ENCODE peak calls at places on chromosome 1, in ten cellular contexts. X, O, L, H, S, Q, M, A, U and D are unnamed samples.

GRCh38 chr1:239833709-239834108 is 258.0 kb upstream of the FMN2 start:
- DNase-seq in X (no peak), A (no peak), S (no peak), Q (no peak), L (no peak), M (no peak), O (no peak), H (no peak), U (no peak), D (no peak)

GRCh38 chr1:24954631-24955030 is 24.6 kb upstream of the RUNX3 start:
- DNase-seq in M (no peak), H (no peak), A (no peak), Q (no peak), U (no peak), X (no peak), S (peak; percentile 53), L (no peak), O (no peak), D (no peak)

GRCh38 chr1:158962983-158963382 is 31.6 kb downstream of the PYHIN1 start:
- DNase-seq in A (no peak), X (no peak), H (no peak), S (no peak), O (no peak), M (no peak), Q (no peak), U (no peak), L (no peak), D (no peak)

GRCh38 chr1:21564521-21565095 is 55.4 kb downstream of the ALPL start:
- DNase-seq in L (no peak), Q (no peak), S (no peak), M (no peak), U (no peak), X (no peak), A (no peak), H (no peak), O (no peak), D (no peak)

GRCh38 chr1:212179394-212180076 is 105.7 kb upstream of the PPP2R5A start:
- DNase-seq in M (peak; percentile 94), L (peak; percentile 73), H (no peak), A (no peak), U (no peak), O (no peak), Q (no peak), X (no peak), S (no peak), D (no peak)

GRCh38 chr1:32680642-32681041 is 21.9 kb downstream of the SYNC start:
- DNase-seq in L (no peak), X (no peak), M (no peak), Q (no peak), H (no peak), A (no peak), U (no peak), O (no peak), S (no peak), D (no peak)

GRCh38 chr1:241356519-241357365 is at the start of gene RGS7:
- DNase-seq in U (no peak), A (no peak), O (peak; percentile 46), S (no peak), X (no peak), M (no peak), H (no peak), Q (no peak), L (peak; percentile 44), D (peak; percentile 57)

GRCh38 chr1:165753934-165754333 is 14.7 kb downstream of the TMCO1 start:
- DNase-seq in U (no peak), H (no peak), O (no peak), Q (no peak), S (no peak), M (no peak), X (no peak), L (no peak), A (no peak), D (no peak)

GRCh38 chr1:214146523-214146922 is 134.4 kb upstream of the SMYD2 start:
- DNase-seq in U (no peak), Q (no peak), A (no peak), X (no peak), O (no peak), L (no peak), H (no peak), M (no peak), S (no peak), D (no peak)

GRCh38 chr1:203888807-203889251 is 27.4 kb downstream of the SNRPE start:
- DNase-seq in X (no peak), L (peak; percentile 30), O (no peak), A (no peak), Q (no peak), U (no peak), M (peak; percentile 20), S (no peak), H (no peak), D (no peak)

GRCh38 chr1:174005032-174005431 is 17.1 kb downstream of the RC3H1 start:
- DNase-seq in M (no peak), O (no peak), Q (no peak), A (no peak), L (peak; percentile 40), H (peak; percentile 30), X (no peak), S (no peak), U (no peak), D (no peak)

GRCh38 chr1:12230549-12231275 is 882 bp downstream of the VPS13D start:
- DNase-seq in X (no peak), U (no peak), Q (peak; percentile 22), M (no peak), O (peak; percentile 86), S (peak; percentile 89), A (no peak), L (peak; percentile 23), H (no peak), D (no peak)

GRCh38 chr1:173195596-173196088 is 11.5 kb downstream of the TNFSF4 start:
- DNase-seq in H (no peak), M (no peak), L (no peak), Q (peak; percentile 20), O (no peak), U (no peak), X (no peak), A (no peak), S (no peak), D (no peak)

GRCh38 chr1:237041795-237042466 is at the start of gene RYR2:
- DNase-seq in S (no peak), Q (no peak), X (no peak), U (no peak), O (no peak), H (no peak), L (no peak), A (no peak), M (no peak), D (peak; percentile 31)

GRCh38 chr1:207883660-207884245 is 27.2 kb downstream of the CD34 start:
- DNase-seq in M (no peak), A (no peak), U (no peak), O (no peak), H (no peak), S (no peak), L (no peak), X (no peak), Q (no peak), D (no peak)

GRCh38 chr1:17664322-17664721 is 90.8 kb upstream of the ACTL8 start:
- DNase-seq in S (no peak), Q (no peak), U (no peak), L (no peak), A (no peak), H (no peak), M (no peak), X (no peak), O (no peak), D (no peak)

GRCh38 chr1:81312272-81312754 is 488.4 kb upstream of the ADGRL2 start:
- DNase-seq in U (no peak), L (no peak), Q (no peak), O (no peak), H (no peak), A (no peak), X (no peak), S (no peak), M (no peak), D (no peak)

GRCh38 chr1:234933475-234933874 is 195.2 kb downstream of the TOMM20 start:
- DNase-seq in X (no peak), H (no peak), O (peak; percentile 76), A (no peak), L (peak; percentile 45), S (peak; percentile 91), Q (no peak), U (peak; percentile 80), M (peak; percentile 32), D (no peak)

GRCh38 chr1:24925082-24925779 is 4.8 kb downstream of the RUNX3 start:
- DNase-seq in L (no peak), H (no peak), U (no peak), X (peak; percentile 74), O (no peak), A (no peak), Q (peak; percentile 88), M (no peak), S (no peak), D (no peak)

GRCh38 chr1:66996018-66996682 is 57.8 kb downstream of the SLC35D1 start:
- DNase-seq in X (peak; percentile 39), A (peak; percentile 39), M (peak; percentile 45), H (peak; percentile 20), Q (peak; percentile 59), L (peak; percentile 76), U (peak; percentile 82), S (no peak), O (no peak), D (peak; percentile 44)

GRCh38 chr1:204979891-204980649 is 62.9 kb upstream of the CNTN2 start:
- DNase-seq in S (no peak), H (no peak), O (no peak), X (no peak), U (no peak), A (no peak), Q (no peak), M (no peak), L (no peak), D (no peak)

GRCh38 chr1:94100785-94101612 is 19.9 kb downstream of the ABCA4 start:
- DNase-seq in A (no peak), X (no peak), S (no peak), M (no peak), U (no peak), O (no peak), Q (no peak), H (no peak), L (peak; percentile 88), D (no peak)

GRCh38 chr1:20704390-20705301 is 13.2 kb downstream of the KIF17 start:
- DNase-seq in A (no peak), Q (no peak), H (no peak), O (no peak), U (no peak), M (no peak), X (no peak), L (no peak), S (no peak), D (no peak)

GRCh38 chr1:3469104-3469848 is 14.8 kb downstream of the ARHGEF16 start:
- DNase-seq in M (no peak), A (no peak), L (no peak), X (no peak), Q (no peak), U (no peak), O (peak; percentile 35), S (peak; percentile 76), H (no peak), D (no peak)

GRCh38 chr1:219965950-219966349 is 37.6 kb upstream of the SLC30A10 start:
- DNase-seq in A (no peak), H (no peak), O (no peak), X (no peak), S (no peak), M (no peak), L (no peak), Q (no peak), U (no peak), D (no peak)

GRCh38 chr1:6330410-6330827 is 63.1 kb downstream of the ACOT7 start:
- DNase-seq in X (no peak), S (no peak), O (no peak), A (no peak), H (peak; percentile 19), Q (no peak), M (peak; percentile 22), L (peak; percentile 34), U (no peak), D (no peak)